ENCODE peak calls at places on chromosomes 5 and 9, in nine cellular contexts. G, V, Q, D, C, Y, K, J and L are unnamed samples.

GRCh38 chr9:133428579-133429215 is 6.5 kb downstream of the ADAMTS13 start:
- DNase-seq in V (no peak), G (peak), K (peak), D (peak), Y (peak), C (no peak), J (no peak), Q (no peak), L (no peak)

GRCh38 chr9:111676116-111676515 is 14.7 kb downstream of the GNG10 start:
- DNase-seq in G (no peak), C (no peak), D (no peak), V (no peak), J (no peak), Q (no peak), K (no peak), Y (no peak), L (no peak)

GRCh38 chr9:128153117-128153946 is 4.1 kb downstream of the LCN2 start:
- DNase-seq in J (no peak), K (no peak), V (no peak), D (no peak), C (no peak), Q (no peak), Y (no peak), G (no peak), L (no peak)

GRCh38 chr5:120386981-120387380 is 77.1 kb upstream of the PRR16 start:
- DNase-seq in D (no peak), V (no peak), K (no peak), C (no peak), Y (no peak), J (no peak), G (no peak), Q (no peak), L (no peak)

GRCh38 chr9:99681113-99681512 is 140.6 kb upstream of the NR4A3 start:
- DNase-seq in C (no peak), Y (no peak), Q (no peak), G (no peak), J (no peak), V (no peak), D (no peak), K (no peak), L (no peak)

GRCh38 chr5:38263983-38264382 is 5.6 kb downstream of the EGFLAM start:
- DNase-seq in Q (no peak), J (no peak), K (no peak), Y (no peak), G (no peak), D (no peak), C (no peak), V (no peak), L (no peak)

GRCh38 chr9:136095028-136095494 is at the start of gene NACC2:
- DNase-seq in K (peak), C (peak), Q (no peak), D (peak), Y (peak), J (no peak), G (peak), V (peak), L (no peak)

GRCh38 chr5:15290953-15291352 is 209.0 kb upstream of the FBXL7 start:
- DNase-seq in V (no peak), K (no peak), C (no peak), G (no peak), D (no peak), Y (no peak), J (no peak), Q (no peak), L (no peak)

GRCh38 chr5:51475628-51476027 is 92.4 kb downstream of the ISL1 start:
- DNase-seq in K (no peak), Y (no peak), Q (no peak), J (no peak), G (no peak), C (no peak), D (no peak), V (no peak), L (no peak)

GRCh38 chr9:257957-258356 is 43.3 kb downstream of the DOCK8 start:
- DNase-seq in Y (no peak), D (no peak), C (no peak), V (no peak), Q (no peak), J (no peak), G (no peak), K (no peak), L (no peak)

GRCh38 chr5:150847334-150847695 is 994 bp downstream of the IRGM start:
- DNase-seq in C (no peak), Y (no peak), J (no peak), G (no peak), Q (no peak), K (no peak), V (no peak), D (no peak), L (no peak)

GRCh38 chr5:138449501-138450239 is 10.8 kb downstream of the REEP2 start:
- DNase-seq in C (peak), J (peak), D (peak), Q (peak), K (peak), V (peak), G (peak), Y (peak), L (peak)

GRCh38 chr5:179343902-179344300 is 1.4 kb downstream of the ADAMTS2 start:
- DNase-seq in C (peak), G (peak), Q (no peak), Y (no peak), K (no peak), J (no peak), D (no peak), V (peak), L (peak)

GRCh38 chr9:37953775-37954437 is 50.0 kb upstream of the SLC25A51 start:
- DNase-seq in Q (no peak), V (peak), G (no peak), K (no peak), Y (no peak), C (no peak), J (no peak), D (peak), L (peak)

GRCh38 chr5:158647264-158647663 is 452.5 kb downstream of the EBF1 start:
- DNase-seq in J (no peak), C (no peak), V (no peak), Q (no peak), K (no peak), G (no peak), D (no peak), Y (no peak), L (no peak)

GRCh38 chr9:127968046-127968445 is 12.7 kb downstream of the EEIG1 start:
- DNase-seq in G (no peak), Q (no peak), V (no peak), Y (no peak), K (no peak), J (no peak), D (peak), C (no peak), L (peak)

GRCh38 chr5:81086881-81087281 is 126.7 kb downstream of the RASGRF2 start:
- DNase-seq in Q (no peak), J (no peak), G (no peak), D (no peak), Y (no peak), V (no peak), K (no peak), C (no peak), L (no peak)

GRCh38 chr9:134533850-134534585 is 107.6 kb upstream of the COL5A1 start:
- DNase-seq in V (peak), J (no peak), G (no peak), Q (no peak), C (no peak), D (no peak), K (peak), Y (no peak), L (no peak)

GRCh38 chr5:115349001-115349817 is 52.8 kb upstream of the CCDC112 start:
- DNase-seq in Y (no peak), V (peak), D (peak), J (no peak), K (no peak), G (peak), C (no peak), Q (no peak), L (peak)

GRCh38 chr5:14234204-14234603 is 91.1 kb downstream of the TRIO start:
- DNase-seq in G (no peak), K (no peak), Q (no peak), C (no peak), Y (no peak), D (peak), J (no peak), V (peak), L (no peak)

GRCh38 chr5:96807099-96807654 is 568 bp downstream of the ERAP1 start:
- DNase-seq in Y (peak), J (peak), C (no peak), Q (no peak), D (peak), G (peak), V (peak), K (peak), L (peak)